ENCODE peak calls at places on chromosome 7, in four cellular contexts. X is GM12878, V is HL-60, E is K562. U is an unnamed sample.

GRCh38 chr7:74280985-74281384 is 8.2 kb upstream of the CLIP2 start:
- DNase-seq in V (no peak), X (no peak), E (no peak), U (no peak)

GRCh38 chr7:64636386-64636785 is 29.5 kb upstream of the ZNF107 start:
- DNase-seq in X (no peak), E (peak), V (no peak), U (no peak)

GRCh38 chr7:106012935-106013439 is 49.9 kb downstream of the CDHR3 start:
- DNase-seq in X (no peak), E (no peak), V (no peak), U (no peak)

GRCh38 chr7:31488562-31489203 is 25.2 kb upstream of the ITPRID1 start:
- DNase-seq in V (peak), X (peak), E (peak), U (peak)

GRCh38 chr7:1052031-1052818 is 7.9 kb downstream of the GPR146 start:
- DNase-seq in X (no peak), V (no peak), E (no peak), U (no peak)

GRCh38 chr7:32346253-32346652 is 143.9 kb downstream of the LSM5 start:
- DNase-seq in E (no peak), V (no peak), X (no peak), U (no peak)

GRCh38 chr7:133155642-133156041 is 73.8 kb upstream of the CHCHD3 start:
- DNase-seq in E (no peak), V (no peak), X (no peak), U (no peak)

GRCh38 chr7:131196808-131197207 is 130.9 kb upstream of the MKLN1 start:
- DNase-seq in X (no peak), V (no peak), E (no peak), U (no peak)

DNA sequence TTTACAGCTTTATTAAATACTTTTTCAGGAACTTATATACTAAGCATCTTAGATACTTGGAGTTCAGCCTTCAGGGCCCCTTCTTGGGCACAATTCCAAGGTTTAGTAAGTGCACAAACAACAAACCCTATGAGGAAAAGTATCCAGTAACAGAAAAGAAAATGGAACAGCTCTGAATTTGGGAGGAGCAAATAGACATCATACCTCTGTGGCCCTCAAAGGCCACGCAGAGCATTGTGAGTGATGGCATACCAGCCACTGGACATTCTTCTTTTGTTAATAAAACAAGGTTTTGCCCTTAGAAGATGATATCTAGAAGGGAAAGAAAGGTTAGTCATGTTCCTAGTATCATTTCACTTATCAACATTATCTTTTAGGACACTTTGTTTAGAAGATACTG is 46.0 kb downstream of the ST7 start:
- DNase-seq in V (no peak), E (no peak), X (no peak), U (no peak)
- TF ChIP-seq SPI1 in V (no peak), E (no peak), X (no peak), U (no peak)

GRCh38 chr7:136134503-136134902 is 157.3 kb upstream of the MTPN start:
- DNase-seq in E (no peak), X (no peak), V (no peak), U (no peak)

GRCh38 chr7:136130819-136131637 is 153.9 kb upstream of the MTPN start:
- DNase-seq in X (no peak), E (no peak), V (no peak), U (no peak)

GRCh38 chr7:136136906-136137305 is 159.7 kb upstream of the MTPN start:
- DNase-seq in V (no peak), E (no peak), X (no peak), U (no peak)

GRCh38 chr7:136138991-136139390 is 161.8 kb upstream of the MTPN start:
- DNase-seq in V (no peak), X (no peak), E (no peak), U (no peak)

GRCh38 chr7:136133491-136133990 is 156.4 kb upstream of the MTPN start:
- DNase-seq in X (no peak), E (no peak), V (no peak), U (no peak)
- TF ChIP-seq SPI1 in X (no peak), E (no peak), V (no peak), U (no peak)

GRCh38 chr7:101112233-101112632 is 14.7 kb upstream of the SERPINE1 start:
- DNase-seq in E (no peak), X (no peak), V (no peak), U (no peak)
- TF ChIP-seq SPI1 in E (no peak), X (no peak), V (no peak), U (no peak)

DNA sequence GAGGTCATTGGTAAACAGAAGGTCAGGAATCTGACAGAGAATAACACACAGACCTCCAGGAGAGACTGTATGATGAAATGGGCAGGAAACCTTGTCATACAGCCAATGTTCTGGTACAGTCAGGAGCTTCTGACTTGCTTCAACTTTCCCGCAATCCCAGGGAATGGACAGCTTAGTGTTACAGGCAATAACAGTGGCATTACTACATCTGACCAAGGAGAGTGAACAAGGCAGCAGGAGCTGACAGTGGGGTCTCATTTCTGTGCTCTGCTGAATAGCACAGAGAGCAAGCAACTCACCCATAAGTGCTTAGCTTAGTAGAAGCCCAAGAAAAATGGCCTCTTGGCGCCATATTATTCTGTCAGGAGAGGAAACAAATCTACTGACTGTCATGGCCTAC is 186.2 kb upstream of the MTPN start:
- DNase-seq in E (no peak), X (no peak), V (no peak), U (no peak)
- TF ChIP-seq SPI1 in E (no peak), X (no peak), V (no peak), U (no peak)

GRCh38 chr7:150406311-150406564 is 27.1 kb downstream of the ZNF775 start:
- DNase-seq in E (no peak), V (no peak), X (no peak), U (no peak)

GRCh38 chr7:150404172-150404784 is 25.1 kb downstream of the ZNF775 start:
- DNase-seq in V (no peak), X (no peak), E (peak), U (no peak)

GRCh38 chr7:150406565-150407421 is 27.7 kb downstream of the ZNF775 start:
- DNase-seq in V (no peak), X (peak), E (peak), U (peak)

GRCh38 chr7:150404785-150405583 is 25.9 kb downstream of the ZNF775 start:
- DNase-seq in X (no peak), E (peak), V (peak), U (peak)

GRCh38 chr7:150405584-150406310 is 26.6 kb downstream of the ZNF775 start:
- DNase-seq in X (no peak), E (no peak), V (peak), U (no peak)
- TF ChIP-seq SPI1 in X (no peak), E (no peak), V (no peak), U (no peak)

DNA sequence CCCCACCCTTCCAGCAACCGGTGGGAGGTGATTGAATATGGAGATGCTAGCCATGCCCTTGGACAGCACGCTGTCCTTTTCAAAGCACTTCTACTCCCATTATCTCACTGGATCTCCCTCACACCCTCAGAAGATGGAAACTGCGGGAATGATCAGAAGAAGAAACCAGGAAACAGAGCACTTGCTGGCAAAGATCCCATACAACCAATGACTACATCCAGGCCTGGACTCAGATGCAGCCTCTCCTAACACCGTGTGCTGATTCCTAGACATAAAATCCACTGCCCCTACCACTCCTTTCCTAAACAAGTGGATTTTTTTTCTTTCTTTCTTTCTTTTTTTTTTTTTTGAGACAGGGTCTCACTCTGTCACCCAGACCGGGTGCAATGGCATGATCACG is 1189.4 kb downstream of the TYW1 start:
- DNase-seq in V (no peak), X (no peak), E (no peak), U (no peak)
- TF ChIP-seq SPI1 in V (no peak), X (no peak), E (no peak), U (no peak)

U was measured in GM12891.